ENCODE peak calls at places on chromosomes 1 and 21, in six cellular contexts. M, E, A, Y, L and T are unnamed samples.

GRCh38 chr1:32706491-32706890 is 3.9 kb upstream of the SYNC start:
- DNase-seq in M (no peak), E (no peak), A (no peak), Y (no peak), L (no peak), T (peak; percentile 44)

GRCh38 chr21:37564924-37565529 is 198.5 kb downstream of the DYRK1A start:
- DNase-seq in M (no peak), E (no peak), A (no peak), Y (peak; percentile 18), L (no peak), T (no peak)

GRCh38 chr21:44092201-44092600 is 15.0 kb upstream of the PWP2 start:
- DNase-seq in M (no peak), E (no peak), A (peak; percentile 11), Y (no peak), L (peak; percentile 20), T (no peak)

GRCh38 chr1:9406111-9406510 is 113.4 kb downstream of the SPSB1 start:
- DNase-seq in M (no peak), E (no peak), A (no peak), Y (no peak), L (no peak), T (no peak)

GRCh38 chr1:30750751-30751291 is 6.8 kb downstream of the LAPTM5 start:
- DNase-seq in M (no peak), E (no peak), A (no peak), Y (no peak), L (no peak), T (no peak)

GRCh38 chr1:2355408-2356261 is 35.7 kb downstream of the MORN1 start:
- DNase-seq in M (no peak), E (no peak), A (no peak), Y (no peak), L (no peak), T (no peak)

GRCh38 chr1:101077849-101078248 is 52.3 kb upstream of the DPH5 start:
- DNase-seq in M (no peak), E (no peak), A (no peak), Y (no peak), L (no peak), T (no peak)

GRCh38 chr21:43866233-43866632 is 1.2 kb downstream of the AGPAT3 start:
- DNase-seq in M (no peak), E (peak; percentile 65), A (no peak), Y (peak; percentile 71), L (peak; percentile 63), T (peak; percentile 60)

GRCh38 chr1:101820080-101820479 is 176.6 kb downstream of the OLFM3 start:
- DNase-seq in M (peak; percentile 16), E (no peak), A (no peak), Y (peak; percentile 1), L (no peak), T (peak; percentile 9)

GRCh38 chr1:8164670-8165069 is 138.6 kb upstream of the ERRFI1 start:
- DNase-seq in M (no peak), E (no peak), A (no peak), Y (no peak), L (no peak), T (no peak)

GRCh38 chr1:55378582-55378981 is 163.4 kb upstream of the USP24 start:
- DNase-seq in M (peak; percentile 38), E (no peak), A (peak; percentile 43), Y (peak; percentile 34), L (no peak), T (peak; percentile 30)

GRCh38 chr1:18108313-18109057 is 887 bp downstream of the IGSF21 start:
- DNase-seq in M (no peak), E (no peak), A (no peak), Y (no peak), L (no peak), T (no peak)

GRCh38 chr21:45353200-45353599 is 51.8 kb upstream of the COL18A1 start:
- DNase-seq in M (no peak), E (no peak), A (no peak), Y (peak; percentile 61), L (no peak), T (peak; percentile 25)

GRCh38 chr1:180811886-180812285 is 100.8 kb upstream of the KIAA1614 start:
- DNase-seq in M (no peak), E (no peak), A (no peak), Y (no peak), L (no peak), T (no peak)

GRCh38 chr1:230153655-230154296 is 86.7 kb downstream of the GALNT2 start:
- DNase-seq in M (no peak), E (no peak), A (no peak), Y (peak; percentile 95), L (no peak), T (peak; percentile 74)

GRCh38 chr21:18369115-18369514 is 34.5 kb downstream of the TMPRSS15 start:
- DNase-seq in M (no peak), E (no peak), A (no peak), Y (no peak), L (no peak), T (no peak)

DNA sequence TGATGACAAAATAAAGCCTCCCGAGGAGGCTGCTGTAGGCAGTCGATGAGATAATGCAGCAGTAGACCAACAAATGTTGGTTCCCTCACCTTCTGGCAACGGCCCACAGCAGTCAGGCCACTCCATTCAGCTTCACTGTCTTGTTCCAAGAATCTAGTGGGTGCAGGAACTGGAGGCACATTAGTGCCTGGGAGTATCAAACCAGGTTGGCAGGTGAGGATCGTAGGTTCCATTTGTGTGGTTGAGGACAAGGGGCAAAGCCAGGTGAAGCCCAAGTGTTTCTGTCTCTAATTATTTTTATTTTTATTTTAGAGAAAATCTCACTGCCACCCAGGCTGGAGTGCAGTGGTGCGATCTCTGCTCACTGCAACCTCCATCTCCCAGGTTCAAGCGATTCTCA is 13.3 kb downstream of the FBXO2 start:
- DNase-seq in M (no peak), E (no peak), A (no peak), Y (no peak), L (no peak), T (no peak)
- H3K4me3 ChIP-seq in M (no peak overlapping the region), E (no peak overlapping the region), A (no peak overlapping the region), Y (no peak overlapping the region), L (no peak overlapping the region), T (no peak overlapping the region)

GRCh38 chr1:246567258-246568235 is 1.3 kb downstream of the CNST start:
- DNase-seq in M (no peak), E (no peak), A (no peak), Y (peak; percentile 80), L (no peak), T (peak; percentile 94)

GRCh38 chr1:246572795-246573194 is 6.5 kb downstream of the CNST start:
- DNase-seq in M (no peak), E (no peak), A (no peak), Y (no peak), L (no peak), T (no peak)

GRCh38 chr1:246566808-246567154 is 525 bp downstream of the CNST start:
- DNase-seq in M (no peak), E (no peak), A (no peak), Y (no peak), L (peak; percentile 59), T (peak; percentile 30)

GRCh38 chr1:246571953-246572352 is 5.7 kb downstream of the CNST start:
- DNase-seq in M (no peak), E (no peak), A (no peak), Y (no peak), L (no peak), T (no peak)

GRCh38 chr1:246569248-246570238 is 3.3 kb downstream of the CNST start:
- DNase-seq in M (no peak), E (no peak), A (no peak), Y (no peak), L (no peak), T (peak; percentile 38)
- H3K4me3 ChIP-seq in M (no peak overlapping the region), E (peak overlapping the region; percentile 4), A (no peak overlapping the region), Y (no peak overlapping the region), L (no peak overlapping the region), T (peak overlapping the region; percentile 32)

GRCh38 chr1:236144446-236145150 is 2.3 kb downstream of the GPR137B start:
- DNase-seq in M (no peak), E (no peak), A (no peak), Y (peak; percentile 36), L (no peak), T (no peak)

GRCh38 chr1:236143104-236143948 is 987 bp downstream of the GPR137B start:
- DNase-seq in M (no peak), E (no peak), A (no peak), Y (peak; percentile 87), L (no peak), T (peak; percentile 75)

GRCh38 chr1:236141447-236142357 is 637 bp upstream of the GPR137B start:
- DNase-seq in M (no peak), E (no peak), A (no peak), Y (peak; percentile 94), L (no peak), T (peak; percentile 49)

GRCh38 chr1:236142358-236143103 is at the start of gene GPR137B:
- DNase-seq in M (no peak), E (peak; percentile 55), A (no peak), Y (peak; percentile 55), L (peak; percentile 66), T (peak; percentile 40)

DNA sequence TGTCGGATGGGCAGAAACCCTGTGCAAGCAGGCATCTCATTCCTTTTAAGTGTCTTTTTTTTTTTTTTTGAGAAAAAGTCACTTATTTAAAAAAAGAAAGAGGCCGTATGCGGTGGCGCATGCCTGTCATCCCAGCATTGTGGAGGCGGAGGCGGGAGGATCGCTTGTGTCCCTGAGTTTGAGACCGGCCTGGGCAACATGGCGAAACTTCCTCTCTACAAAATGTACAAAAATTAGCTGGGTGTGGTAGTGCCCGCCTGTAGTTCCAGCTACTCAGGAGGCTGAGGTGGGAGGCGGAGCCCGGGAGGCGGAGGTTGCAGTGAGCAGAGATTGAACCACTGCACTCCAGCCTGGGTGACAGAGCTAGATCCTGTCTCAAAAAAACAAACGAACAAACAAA is 1.7 kb downstream of the GPR137B start:
- DNase-seq in M (no peak), E (no peak), A (no peak), Y (no peak), L (no peak), T (no peak)
- H3K4me3 ChIP-seq in M (no peak overlapping the region), E (peak overlapping the region; percentile 89), A (no peak overlapping the region), Y (peak overlapping the region; percentile 75), L (peak overlapping the region; percentile 83), T (peak overlapping the region; percentile 80)

GRCh38 chr1:57276916-57277315 is 146.9 kb downstream of the DAB1 start:
- DNase-seq in M (no peak), E (no peak), A (no peak), Y (no peak), L (no peak), T (no peak)
- H3K4me3 ChIP-seq in M (no peak overlapping the region), E (no peak overlapping the region), A (no peak overlapping the region), Y (no peak overlapping the region), L (no peak overlapping the region), T (no peak overlapping the region)

DNA sequence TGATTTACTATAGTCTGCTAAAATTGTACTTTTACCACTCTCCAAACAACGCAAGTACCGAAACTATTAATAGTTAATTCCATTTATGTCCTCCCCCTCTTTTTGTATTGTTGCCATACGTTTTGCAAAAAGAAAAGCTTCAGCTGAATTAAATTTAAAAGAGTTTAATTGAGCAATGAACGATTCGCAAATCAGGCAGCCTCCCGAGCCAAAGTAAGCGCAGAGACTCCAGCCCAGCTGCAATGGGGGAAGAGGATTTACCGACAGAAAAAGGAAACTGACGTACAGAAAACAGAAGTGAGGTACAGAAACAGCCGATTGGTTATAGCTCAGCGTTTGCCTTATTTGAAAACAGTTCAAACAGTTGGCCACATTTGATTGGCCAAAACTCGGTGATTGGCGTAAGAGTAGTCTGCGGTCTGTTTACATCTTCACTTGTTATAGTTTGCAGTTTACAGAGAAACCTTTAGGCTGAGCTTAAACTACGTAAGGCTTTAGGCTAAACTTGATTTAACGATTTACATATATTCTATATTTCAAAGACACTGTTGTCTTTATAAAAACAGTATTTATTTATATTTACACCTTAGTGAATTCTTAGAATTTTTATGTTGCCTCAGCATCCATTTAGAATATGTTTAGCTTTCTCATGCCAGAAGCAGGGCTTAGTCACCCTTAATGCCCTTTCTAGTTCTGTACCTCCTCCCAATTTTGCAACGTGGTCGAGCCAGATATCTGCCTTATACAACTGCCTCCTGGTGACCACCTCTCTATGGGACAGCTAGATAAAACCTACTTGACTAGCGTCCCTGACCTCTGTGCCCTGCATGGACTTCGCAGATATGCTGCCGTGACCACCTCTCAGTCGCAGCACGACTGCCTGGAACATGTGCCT is 23.8 kb downstream of the CR1 start:
- DNase-seq in M (no peak), E (no peak), A (no peak), Y (no peak), L (no peak), T (peak; percentile 48)
- H3K4me3 ChIP-seq in M (no peak overlapping the region), E (no peak overlapping the region), A (no peak overlapping the region), Y (no peak overlapping the region), L (no peak overlapping the region), T (peak overlapping the region; percentile 36)